ENCODE peak calls at places on chromosomes 5 and 9, in ten cellular contexts. E is tibial artery; W is AG04450; S is ureter; Z is left ventricle myocardium inferior; A is GM12865; L is GM04504; T is NCI-H1694; J is HL-60; U is CD4-positive, alpha-beta T cell. O is an unnamed sample.

GRCh38 chr5:7392401-7393024 is 3.4 kb upstream of the ADCY2 start:
- DNase-seq in J (no peak), Z (no peak), W (no peak), L (peak), A (no peak), S (no peak), U (no peak), E (no peak), T (peak), O (peak)

GRCh38 chr5:154296525-154297159 is 106.1 kb downstream of the GALNT10 start:
- DNase-seq in J (no peak), S (peak), E (no peak), W (no peak), Z (no peak), L (no peak), U (no peak), T (no peak), A (no peak), O (no peak)

GRCh38 chr9:4984171-4984570 is 901 bp upstream of the JAK2 start:
- DNase-seq in Z (no peak), T (peak), A (no peak), W (no peak), J (no peak), U (no peak), E (no peak), L (no peak), S (no peak), O (no peak)

GRCh38 chr5:112276996-112277395 is 142.1 kb downstream of the EPB41L4A start:
- DNase-seq in A (no peak), Z (no peak), L (no peak), W (no peak), U (no peak), T (peak), E (no peak), S (no peak), J (no peak), O (no peak)

GRCh38 chr9:99505915-99506314 is 283.8 kb downstream of the SEC61B start:
- DNase-seq in U (no peak), L (no peak), A (no peak), S (no peak), E (no peak), T (no peak), J (no peak), W (no peak), Z (no peak), O (no peak)

GRCh38 chr9:100019541-100019940 is 79.3 kb downstream of the ERP44 start:
- DNase-seq in L (no peak), S (no peak), Z (no peak), E (no peak), U (no peak), J (no peak), W (no peak), T (no peak), A (no peak), O (no peak)

GRCh38 chr5:126369995-126370731 is 53.0 kb upstream of the GRAMD2B start:
- DNase-seq in U (no peak), E (no peak), T (no peak), A (no peak), Z (no peak), S (no peak), J (no peak), L (no peak), W (no peak), O (no peak)

GRCh38 chr9:129798973-129799372 is 4.0 kb upstream of the TOR1B start:
- DNase-seq in J (no peak), S (no peak), E (no peak), W (no peak), L (no peak), A (no peak), Z (no peak), T (no peak), U (no peak), O (no peak)

GRCh38 chr9:122095010-122095767 is 2.1 kb upstream of the TTLL11 start:
- DNase-seq in U (peak), Z (no peak), A (peak), L (no peak), S (peak), E (peak), T (peak), W (no peak), J (peak), O (peak)

GRCh38 chr5:54311178-54311811 is 922 bp upstream of the ARL15 start:
- DNase-seq in J (no peak), L (no peak), T (no peak), Z (no peak), W (no peak), U (no peak), S (no peak), A (peak), E (no peak), O (no peak)

GRCh38 chr9:99416007-99416406 is 193.9 kb downstream of the SEC61B start:
- DNase-seq in W (no peak), S (no peak), A (peak), J (no peak), T (no peak), L (no peak), U (no peak), Z (no peak), E (no peak), O (no peak)

GRCh38 chr9:105313238-105313637 is 68.8 kb downstream of the SLC44A1 start:
- DNase-seq in J (no peak), W (no peak), S (no peak), T (no peak), L (no peak), Z (no peak), A (peak), E (no peak), U (no peak), O (no peak)

GRCh38 chr5:176660860-176661641 is 13.8 kb downstream of the TSPAN17 start:
- DNase-seq in Z (peak), A (peak), U (peak), E (no peak), W (peak), T (peak), J (peak), S (peak), L (peak), O (peak)

GRCh38 chr9:117073539-117074336 is 341.1 kb downstream of the ASTN2 start:
- DNase-seq in J (no peak), E (no peak), T (peak), A (peak), L (no peak), U (no peak), S (peak), W (no peak), Z (no peak), O (peak)

O was measured in NCI-H460.